ENCODE peak calls at places on chromosomes 1 and 21, in six cellular contexts. One of them, this sample, is unnamed.
A peak's percentile ranks its signal among the peaks of the same experiment; 100 is the strongest.

GRCh38 chr1:42379794-42380616 is 587 bp upstream of the RIMKLA start:
- DNase-seq in HT-29: peak; percentile 37
- DNase-seq in GM19239: peak; percentile 48
- DNase-seq in Calu3: no peak
- DNase-seq in caudate nucleus: no peak
- DNase-seq in neural crest cell: no peak
- DNase-seq in this sample: no peak

GRCh38 chr1:3463891-3464648 is 9.6 kb downstream of the ARHGEF16 start:
- DNase-seq in HT-29: no peak
- DNase-seq in GM19239: no peak
- DNase-seq in Calu3: no peak
- DNase-seq in caudate nucleus: no peak
- DNase-seq in neural crest cell: no peak
- DNase-seq in this sample: no peak

GRCh38 chr21:29072873-29073221 is 601 bp downstream of the CCT8 start:
- DNase-seq in HT-29: peak; percentile 30
- DNase-seq in GM19239: no peak
- DNase-seq in Calu3: no peak
- DNase-seq in caudate nucleus: no peak
- DNase-seq in neural crest cell: no peak
- DNase-seq in this sample: no peak

GRCh38 chr1:24778141-24778540 is 32.9 kb downstream of the CLIC4 start:
- DNase-seq in HT-29: no peak
- DNase-seq in GM19239: no peak
- DNase-seq in Calu3: no peak
- DNase-seq in caudate nucleus: no peak
- DNase-seq in neural crest cell: no peak
- DNase-seq in this sample: no peak

GRCh38 chr1:36154765-36155559 is 998 bp upstream of the MAP7D1 start:
- DNase-seq in HT-29: no peak
- DNase-seq in GM19239: no peak
- DNase-seq in Calu3: no peak
- DNase-seq in caudate nucleus: no peak
- DNase-seq in neural crest cell: peak; percentile 41
- DNase-seq in this sample: no peak

GRCh38 chr1:22829001-22829989 is 118.7 kb downstream of the EPHB2 start:
- DNase-seq in HT-29: no peak
- DNase-seq in GM19239: no peak
- DNase-seq in Calu3: no peak
- DNase-seq in caudate nucleus: peak; percentile 15
- DNase-seq in neural crest cell: no peak
- DNase-seq in this sample: peak; percentile 57

GRCh38 chr1:20366766-20367602 is 76.3 kb downstream of the VWA5B1 start:
- DNase-seq in HT-29: peak; percentile 26
- DNase-seq in GM19239: peak; percentile 41
- DNase-seq in Calu3: peak; percentile 61
- DNase-seq in caudate nucleus: no peak
- DNase-seq in neural crest cell: peak; percentile 46
- DNase-seq in this sample: no peak

GRCh38 chr21:14321042-14321441 is 61.9 kb downstream of the HSPA13 start:
- DNase-seq in HT-29: no peak
- DNase-seq in GM19239: no peak
- DNase-seq in Calu3: no peak
- DNase-seq in caudate nucleus: no peak
- DNase-seq in neural crest cell: no peak
- DNase-seq in this sample: peak; percentile 48

GRCh38 chr21:36208326-36209013 is 51.8 kb downstream of the DOP1B start:
- DNase-seq in HT-29: no peak
- DNase-seq in GM19239: no peak
- DNase-seq in Calu3: no peak
- DNase-seq in caudate nucleus: no peak
- DNase-seq in neural crest cell: no peak
- DNase-seq in this sample: no peak

GRCh38 chr1:58722414-58722813 is 22.6 kb upstream of the MYSM1 start:
- DNase-seq in HT-29: no peak
- DNase-seq in GM19239: no peak
- DNase-seq in Calu3: no peak
- DNase-seq in caudate nucleus: no peak
- DNase-seq in neural crest cell: no peak
- DNase-seq in this sample: no peak

GRCh38 chr1:112695276-112695675 is 11.7 kb downstream of the RHOC start:
- DNase-seq in HT-29: no peak
- DNase-seq in GM19239: no peak
- DNase-seq in Calu3: no peak
- DNase-seq in caudate nucleus: no peak
- DNase-seq in neural crest cell: no peak
- DNase-seq in this sample: no peak

GRCh38 chr1:58821309-58821708 is 37.5 kb upstream of the JUN start:
- DNase-seq in HT-29: no peak
- DNase-seq in GM19239: no peak
- DNase-seq in Calu3: no peak
- DNase-seq in caudate nucleus: no peak
- DNase-seq in neural crest cell: no peak
- DNase-seq in this sample: no peak

GRCh38 chr21:45987121-45987711 is 5.6 kb downstream of the COL6A1 start:
- DNase-seq in HT-29: no peak
- DNase-seq in GM19239: no peak
- DNase-seq in Calu3: no peak
- DNase-seq in caudate nucleus: no peak
- DNase-seq in neural crest cell: no peak
- DNase-seq in this sample: no peak

GRCh38 chr21:16280731-16281130 is 550.9 kb downstream of the USP25 start:
- DNase-seq in HT-29: no peak
- DNase-seq in GM19239: no peak
- DNase-seq in Calu3: no peak
- DNase-seq in caudate nucleus: no peak
- DNase-seq in neural crest cell: no peak
- DNase-seq in this sample: no peak

GRCh38 chr1:30476476-30476875 is 246.9 kb downstream of the MATN1 start:
- DNase-seq in HT-29: no peak
- DNase-seq in GM19239: no peak
- DNase-seq in Calu3: no peak
- DNase-seq in caudate nucleus: no peak
- DNase-seq in neural crest cell: no peak
- DNase-seq in this sample: no peak

GRCh38 chr1:24575905-24576587 is 20.2 kb downstream of the NCMAP start:
- DNase-seq in HT-29: no peak
- DNase-seq in GM19239: no peak
- DNase-seq in Calu3: peak; percentile 34
- DNase-seq in caudate nucleus: no peak
- DNase-seq in neural crest cell: no peak
- DNase-seq in this sample: no peak

GRCh38 chr1:11634759-11635158 is 19.5 kb downstream of the FBXO2 start:
- DNase-seq in HT-29: no peak
- DNase-seq in GM19239: no peak
- DNase-seq in Calu3: no peak
- DNase-seq in caudate nucleus: no peak
- DNase-seq in neural crest cell: no peak
- DNase-seq in this sample: no peak

GRCh38 chr1:31299365-31299764 is 2.5 kb downstream of the ZCCHC17 start:
- DNase-seq in HT-29: no peak
- DNase-seq in GM19239: no peak
- DNase-seq in Calu3: no peak
- DNase-seq in caudate nucleus: no peak
- DNase-seq in neural crest cell: no peak
- DNase-seq in this sample: no peak

GRCh38 chr1:203649551-203650011 is 22.9 kb downstream of the ATP2B4 start:
- DNase-seq in HT-29: no peak
- DNase-seq in GM19239: no peak
- DNase-seq in Calu3: no peak
- DNase-seq in caudate nucleus: no peak
- DNase-seq in neural crest cell: no peak
- DNase-seq in this sample: no peak